ENCODE peak calls at places on chromosomes 4 and X, in ten cellular contexts. N, H, B, V, Y, J, S, M, K and Q are unnamed samples.

GRCh38 chrX:150329888-150330287 is 33.2 kb upstream of the MAMLD1 start:
- DNase-seq in B (no peak), N (no peak), M (no peak), V (no peak), H (no peak), K (no peak), J (no peak), Y (no peak), S (no peak), Q (no peak)

GRCh38 chrX:150365051-150365952 is 2.2 kb downstream of the MAMLD1 start:
- DNase-seq in B (peak), S (peak), H (peak), M (peak), J (no peak), N (peak), V (peak), Y (peak), K (peak), Q (peak)

GRCh38 chrX:39427492-39428289 is 626.4 kb downstream of the MID1IP1 start:
- DNase-seq in V (peak), M (peak), J (no peak), K (no peak), S (no peak), B (peak), Y (no peak), N (peak), H (no peak), Q (no peak)

GRCh38 chr4:8236141-8236919 is 33.2 kb upstream of the HTRA3 start:
- DNase-seq in V (peak), S (no peak), M (no peak), B (no peak), H (no peak), K (no peak), Y (no peak), J (no peak), N (no peak), Q (no peak)

GRCh38 chr4:17230727-17231126 is 281.2 kb downstream of the QDPR start:
- DNase-seq in B (no peak), K (no peak), N (no peak), S (no peak), H (no peak), J (no peak), Y (no peak), V (peak), M (no peak), Q (no peak)

GRCh38 chr4:38688676-38689355 is 24.8 kb downstream of the KLF3 start:
- DNase-seq in B (no peak), J (no peak), H (no peak), N (no peak), S (no peak), Y (no peak), V (peak), M (no peak), K (no peak), Q (no peak)

GRCh38 chr4:44447563-44448504 is 775 bp downstream of the KCTD8 start:
- DNase-seq in B (peak), M (no peak), J (peak), V (peak), Y (no peak), S (peak), K (peak), N (no peak), H (no peak), Q (peak)

GRCh38 chr4:106978046-106978774 is 57.9 kb downstream of the DKK2 start:
- DNase-seq in M (no peak), K (no peak), Y (no peak), S (no peak), V (no peak), H (no peak), B (no peak), N (no peak), J (peak), Q (no peak)